ENCODE peak calls at places on chromosomes 11 and 22, in four cellular contexts. N is CD4-positive, alpha-beta memory T cell; Z is smooth muscle cell of the brain vasculature; U is LoVo. K is an unnamed sample.

GRCh38 chr11:121240650-121241299 is 51.8 kb upstream of the SC5D start:
- DNase-seq in N (no peak), Z (no peak), U (no peak), K (no peak)

GRCh38 chr11:75547617-75548054 is 14.4 kb upstream of the SERPINH1 start:
- DNase-seq in N (no peak), Z (peak; percentile 49), U (peak; percentile 53), K (peak; percentile 82)

GRCh38 chr22:24435323-24435645 is 7.9 kb downstream of the ADORA2A start:
- DNase-seq in N (no peak), U (no peak), Z (no peak), K (no peak)

GRCh38 chr11:95625164-95626017 is 164.2 kb downstream of the FAM76B start:
- DNase-seq in Z (no peak), N (no peak), U (no peak), K (no peak)

GRCh38 chr11:9003573-9004309 is at the start of gene NRIP3:
- DNase-seq in U (peak; percentile 27), N (peak; percentile 83), Z (no peak), K (peak; percentile 91)

GRCh38 chr11:132077416-132077815 is 707.0 kb downstream of the NTM start:
- DNase-seq in N (no peak), U (no peak), Z (no peak), K (no peak)

GRCh38 chr22:40716116-40716515 is 36.8 kb downstream of the MCHR1 start:
- DNase-seq in Z (no peak), N (no peak), U (no peak), K (no peak)

GRCh38 chr22:49953680-49954344 is 6.8 kb upstream of the PIM3 start:
- DNase-seq in N (no peak), U (no peak), Z (no peak), K (no peak)

GRCh38 chr11:63813563-63814382 is 517 bp downstream of the SPINDOC start:
- DNase-seq in Z (no peak), U (no peak), N (no peak), K (peak; percentile 77)

GRCh38 chr11:47896199-47896598 is 48.0 kb upstream of the NUP160 start:
- DNase-seq in U (no peak), N (no peak), Z (no peak), K (no peak)

GRCh38 chr22:49300241-49300640 is 527.4 kb downstream of the BRD1 start:
- DNase-seq in Z (no peak), U (no peak), N (no peak), K (no peak)

K was measured in K562.